ENCODE peak calls at places on chromosomes 2 and 18, in nine cellular contexts. One of them, this sample, is unnamed.

GRCh38 chr2:127810156-127810636 is 775 bp downstream of the WDR33 start:
- DNase-seq in H4: no peak
- DNase-seq in NCI-H1694: no peak
- DNase-seq in KBM-7: no peak
- DNase-seq in NCI-H2029 treated with DMSO at 0.1 percent for 48 hours: no peak
- DNase-seq in CD8-positive, alpha-beta memory T cell: no peak
- DNase-seq in ELR: peak
- DNase-seq in D341Med: peak
- DNase-seq in activated CD8-positive, alpha-beta memory T cell treated with anti-CD3 and anti-CD28 coated beads for 24 hours: no peak
- DNase-seq in this sample: no peak

GRCh38 chr2:133812826-133813617 is 244.8 kb upstream of the NCKAP5 start:
- DNase-seq in D341Med: no peak
- DNase-seq in KBM-7: no peak
- DNase-seq in activated CD8-positive, alpha-beta memory T cell treated with anti-CD3 and anti-CD28 coated beads for 24 hours: no peak
- DNase-seq in NCI-H2029 treated with DMSO at 0.1 percent for 48 hours: no peak
- DNase-seq in ELR: peak
- DNase-seq in H4: no peak
- DNase-seq in NCI-H1694: no peak
- DNase-seq in CD8-positive, alpha-beta memory T cell: no peak
- DNase-seq in this sample: no peak

GRCh38 chr18:39958876-39959275 is 1996.2 kb upstream of the PIK3C3 start:
- DNase-seq in NCI-H1694: no peak
- DNase-seq in KBM-7: no peak
- DNase-seq in CD8-positive, alpha-beta memory T cell: no peak
- DNase-seq in activated CD8-positive, alpha-beta memory T cell treated with anti-CD3 and anti-CD28 coated beads for 24 hours: no peak
- DNase-seq in ELR: no peak
- DNase-seq in NCI-H2029 treated with DMSO at 0.1 percent for 48 hours: no peak
- DNase-seq in D341Med: no peak
- DNase-seq in H4: no peak
- DNase-seq in this sample: no peak

GRCh38 chr2:23926289-23926749 is 604 bp downstream of the ATAD2B start:
- DNase-seq in D341Med: peak
- DNase-seq in NCI-H1694: no peak
- DNase-seq in CD8-positive, alpha-beta memory T cell: peak
- DNase-seq in KBM-7: no peak
- DNase-seq in NCI-H2029 treated with DMSO at 0.1 percent for 48 hours: no peak
- DNase-seq in ELR: peak
- DNase-seq in activated CD8-positive, alpha-beta memory T cell treated with anti-CD3 and anti-CD28 coated beads for 24 hours: no peak
- DNase-seq in H4: no peak
- DNase-seq in this sample: no peak

GRCh38 chr2:96524482-96525210 is 11.9 kb upstream of the ARID5A start:
- DNase-seq in D341Med: no peak
- DNase-seq in KBM-7: no peak
- DNase-seq in ELR: no peak
- DNase-seq in CD8-positive, alpha-beta memory T cell: no peak
- DNase-seq in NCI-H2029 treated with DMSO at 0.1 percent for 48 hours: no peak
- DNase-seq in H4: no peak
- DNase-seq in activated CD8-positive, alpha-beta memory T cell treated with anti-CD3 and anti-CD28 coated beads for 24 hours: peak
- DNase-seq in NCI-H1694: no peak
- DNase-seq in this sample: no peak

GRCh38 chr2:216275890-216276289 is 96.4 kb downstream of the MARCHF4 start:
- DNase-seq in D341Med: no peak
- DNase-seq in KBM-7: no peak
- DNase-seq in CD8-positive, alpha-beta memory T cell: no peak
- DNase-seq in activated CD8-positive, alpha-beta memory T cell treated with anti-CD3 and anti-CD28 coated beads for 24 hours: no peak
- DNase-seq in H4: no peak
- DNase-seq in NCI-H1694: no peak
- DNase-seq in ELR: no peak
- DNase-seq in NCI-H2029 treated with DMSO at 0.1 percent for 48 hours: no peak
- DNase-seq in this sample: no peak

GRCh38 chr18:13261658-13262357 is 43.2 kb downstream of the LDLRAD4 start:
- DNase-seq in D341Med: peak
- DNase-seq in H4: no peak
- DNase-seq in activated CD8-positive, alpha-beta memory T cell treated with anti-CD3 and anti-CD28 coated beads for 24 hours: peak
- DNase-seq in NCI-H1694: no peak
- DNase-seq in ELR: no peak
- DNase-seq in CD8-positive, alpha-beta memory T cell: no peak
- DNase-seq in KBM-7: no peak
- DNase-seq in NCI-H2029 treated with DMSO at 0.1 percent for 48 hours: no peak
- DNase-seq in this sample: no peak

GRCh38 chr2:239339726-239340654 is 60.8 kb downstream of the HDAC4 start:
- DNase-seq in NCI-H1694: no peak
- DNase-seq in D341Med: no peak
- DNase-seq in CD8-positive, alpha-beta memory T cell: no peak
- DNase-seq in ELR: no peak
- DNase-seq in H4: no peak
- DNase-seq in KBM-7: peak
- DNase-seq in NCI-H2029 treated with DMSO at 0.1 percent for 48 hours: no peak
- DNase-seq in activated CD8-positive, alpha-beta memory T cell treated with anti-CD3 and anti-CD28 coated beads for 24 hours: no peak
- DNase-seq in this sample: no peak

GRCh38 chr18:22563098-22563707 is 145.5 kb upstream of the CTAGE1 start:
- DNase-seq in KBM-7: peak
- DNase-seq in D341Med: peak
- DNase-seq in NCI-H2029 treated with DMSO at 0.1 percent for 48 hours: peak
- DNase-seq in H4: peak
- DNase-seq in activated CD8-positive, alpha-beta memory T cell treated with anti-CD3 and anti-CD28 coated beads for 24 hours: no peak
- DNase-seq in CD8-positive, alpha-beta memory T cell: peak
- DNase-seq in NCI-H1694: peak
- DNase-seq in ELR: peak
- DNase-seq in this sample: peak

GRCh38 chr18:21897811-21898210 is 157.2 kb downstream of the MIB1 start:
- DNase-seq in H4: peak
- DNase-seq in D341Med: peak
- DNase-seq in NCI-H2029 treated with DMSO at 0.1 percent for 48 hours: no peak
- DNase-seq in activated CD8-positive, alpha-beta memory T cell treated with anti-CD3 and anti-CD28 coated beads for 24 hours: no peak
- DNase-seq in ELR: peak
- DNase-seq in KBM-7: peak
- DNase-seq in NCI-H1694: peak
- DNase-seq in CD8-positive, alpha-beta memory T cell: no peak
- DNase-seq in this sample: peak

GRCh38 chr2:1238571-1239138 is 174.6 kb upstream of the TPO start:
- DNase-seq in ELR: no peak
- DNase-seq in D341Med: no peak
- DNase-seq in KBM-7: no peak
- DNase-seq in CD8-positive, alpha-beta memory T cell: no peak
- DNase-seq in activated CD8-positive, alpha-beta memory T cell treated with anti-CD3 and anti-CD28 coated beads for 24 hours: no peak
- DNase-seq in H4: no peak
- DNase-seq in NCI-H2029 treated with DMSO at 0.1 percent for 48 hours: no peak
- DNase-seq in NCI-H1694: no peak
- DNase-seq in this sample: no peak

GRCh38 chr18:23258566-23259265 is 123.4 kb downstream of the CABLES1 start:
- DNase-seq in NCI-H2029 treated with DMSO at 0.1 percent for 48 hours: no peak
- DNase-seq in NCI-H1694: no peak
- DNase-seq in activated CD8-positive, alpha-beta memory T cell treated with anti-CD3 and anti-CD28 coated beads for 24 hours: no peak
- DNase-seq in ELR: peak
- DNase-seq in KBM-7: no peak
- DNase-seq in CD8-positive, alpha-beta memory T cell: no peak
- DNase-seq in D341Med: no peak
- DNase-seq in H4: no peak
- DNase-seq in this sample: no peak

GRCh38 chr2:42809131-42809875 is 16.9 kb upstream of the HAAO start:
- DNase-seq in CD8-positive, alpha-beta memory T cell: no peak
- DNase-seq in ELR: no peak
- DNase-seq in activated CD8-positive, alpha-beta memory T cell treated with anti-CD3 and anti-CD28 coated beads for 24 hours: no peak
- DNase-seq in D341Med: no peak
- DNase-seq in H4: no peak
- DNase-seq in NCI-H1694: peak
- DNase-seq in NCI-H2029 treated with DMSO at 0.1 percent for 48 hours: peak
- DNase-seq in KBM-7: peak
- DNase-seq in this sample: no peak